ENCODE peak calls at places on chromosomes 6 and 20, in seven cellular contexts. One of them, this sample, is unnamed.

GRCh38 chr6:29797120-29797519 is 30.5 kb upstream of the HLA-G start:
- DNase-seq in stimulated activated CD8-positive, alpha-beta memory T cell treated with anti-CD3 and anti-CD28 coated beads, Interleukin-4, amount 100 ng/mL, for 48 hours: no peak
- DNase-seq in glutamatergic neuron: no peak
- DNase-seq in cardiac fibroblast: peak; percentile 61
- DNase-seq in iPS-NIHi11: no peak
- DNase-seq in iPS DF 6.9: no peak
- DNase-seq in iris pigment epithelial cell: peak; percentile 35
- DNase-seq in this sample: no peak

GRCh38 chr6:131258816-131259476 is 123.7 kb downstream of the AKAP7 start:
- DNase-seq in stimulated activated CD8-positive, alpha-beta memory T cell treated with anti-CD3 and anti-CD28 coated beads, Interleukin-4, amount 100 ng/mL, for 48 hours: no peak
- DNase-seq in iris pigment epithelial cell: peak; percentile 14
- DNase-seq in glutamatergic neuron: no peak
- DNase-seq in iPS DF 6.9: no peak
- DNase-seq in cardiac fibroblast: no peak
- DNase-seq in iPS-NIHi11: no peak
- DNase-seq in this sample: no peak

GRCh38 chr6:119350202-119351004 is 842 bp upstream of the MAN1A1 start:
- DNase-seq in cardiac fibroblast: peak; percentile 84
- DNase-seq in iPS DF 6.9: no peak
- DNase-seq in stimulated activated CD8-positive, alpha-beta memory T cell treated with anti-CD3 and anti-CD28 coated beads, Interleukin-4, amount 100 ng/mL, for 48 hours: peak; percentile 64
- DNase-seq in iris pigment epithelial cell: peak; percentile 81
- DNase-seq in iPS-NIHi11: no peak
- DNase-seq in glutamatergic neuron: no peak
- DNase-seq in this sample: peak; percentile 89

GRCh38 chr6:84921891-84922290 is 157.5 kb upstream of the TBX18 start:
- DNase-seq in iris pigment epithelial cell: peak; percentile 3
- DNase-seq in glutamatergic neuron: no peak
- DNase-seq in iPS DF 6.9: no peak
- DNase-seq in iPS-NIHi11: no peak
- DNase-seq in cardiac fibroblast: no peak
- DNase-seq in stimulated activated CD8-positive, alpha-beta memory T cell treated with anti-CD3 and anti-CD28 coated beads, Interleukin-4, amount 100 ng/mL, for 48 hours: no peak
- DNase-seq in this sample: no peak

GRCh38 chr20:38725458-38725958 is 1.2 kb downstream of the SLC32A1 start:
- DNase-seq in iris pigment epithelial cell: no peak
- DNase-seq in glutamatergic neuron: no peak
- DNase-seq in stimulated activated CD8-positive, alpha-beta memory T cell treated with anti-CD3 and anti-CD28 coated beads, Interleukin-4, amount 100 ng/mL, for 48 hours: no peak
- DNase-seq in cardiac fibroblast: no peak
- DNase-seq in iPS DF 6.9: no peak
- DNase-seq in iPS-NIHi11: no peak
- DNase-seq in this sample: no peak

GRCh38 chr6:54800201-54800600 is 46.4 kb upstream of the FAM83B start:
- DNase-seq in iPS-NIHi11: no peak
- DNase-seq in stimulated activated CD8-positive, alpha-beta memory T cell treated with anti-CD3 and anti-CD28 coated beads, Interleukin-4, amount 100 ng/mL, for 48 hours: no peak
- DNase-seq in iPS DF 6.9: no peak
- DNase-seq in iris pigment epithelial cell: no peak
- DNase-seq in glutamatergic neuron: no peak
- DNase-seq in cardiac fibroblast: no peak
- DNase-seq in this sample: no peak

GRCh38 chr20:3687655-3688054 is 5.8 kb upstream of the ADAM33 start:
- DNase-seq in iPS DF 6.9: no peak
- DNase-seq in cardiac fibroblast: peak; percentile 79
- DNase-seq in glutamatergic neuron: no peak
- DNase-seq in iPS-NIHi11: peak; percentile 77
- DNase-seq in iris pigment epithelial cell: peak; percentile 54
- DNase-seq in stimulated activated CD8-positive, alpha-beta memory T cell treated with anti-CD3 and anti-CD28 coated beads, Interleukin-4, amount 100 ng/mL, for 48 hours: no peak
- DNase-seq in this sample: no peak

GRCh38 chr6:168216741-168217140 is 102.8 kb downstream of the DACT2 start:
- DNase-seq in cardiac fibroblast: no peak
- DNase-seq in stimulated activated CD8-positive, alpha-beta memory T cell treated with anti-CD3 and anti-CD28 coated beads, Interleukin-4, amount 100 ng/mL, for 48 hours: no peak
- DNase-seq in iPS-NIHi11: no peak
- DNase-seq in iPS DF 6.9: no peak
- DNase-seq in glutamatergic neuron: no peak
- DNase-seq in iris pigment epithelial cell: no peak
- DNase-seq in this sample: no peak

GRCh38 chr6:93849857-93850256 is 430.5 kb upstream of the EPHA7 start:
- DNase-seq in iPS DF 6.9: no peak
- DNase-seq in iris pigment epithelial cell: peak; percentile 4
- DNase-seq in glutamatergic neuron: no peak
- DNase-seq in cardiac fibroblast: no peak
- DNase-seq in iPS-NIHi11: no peak
- DNase-seq in stimulated activated CD8-positive, alpha-beta memory T cell treated with anti-CD3 and anti-CD28 coated beads, Interleukin-4, amount 100 ng/mL, for 48 hours: no peak
- DNase-seq in this sample: no peak

GRCh38 chr20:56604690-56605089 is 24.4 kb upstream of the TFAP2C start:
- DNase-seq in cardiac fibroblast: no peak
- DNase-seq in stimulated activated CD8-positive, alpha-beta memory T cell treated with anti-CD3 and anti-CD28 coated beads, Interleukin-4, amount 100 ng/mL, for 48 hours: no peak
- DNase-seq in iris pigment epithelial cell: no peak
- DNase-seq in glutamatergic neuron: no peak
- DNase-seq in iPS-NIHi11: no peak
- DNase-seq in iPS DF 6.9: no peak
- DNase-seq in this sample: no peak

GRCh38 chr6:45836984-45837383 is 178.7 kb downstream of the CLIC5 start:
- DNase-seq in iris pigment epithelial cell: no peak
- DNase-seq in cardiac fibroblast: no peak
- DNase-seq in iPS-NIHi11: no peak
- DNase-seq in iPS DF 6.9: no peak
- DNase-seq in stimulated activated CD8-positive, alpha-beta memory T cell treated with anti-CD3 and anti-CD28 coated beads, Interleukin-4, amount 100 ng/mL, for 48 hours: no peak
- DNase-seq in glutamatergic neuron: no peak
- DNase-seq in this sample: no peak

GRCh38 chr20:6886065-6886729 is 118.7 kb downstream of the BMP2 start:
- DNase-seq in glutamatergic neuron: no peak
- DNase-seq in cardiac fibroblast: no peak
- DNase-seq in stimulated activated CD8-positive, alpha-beta memory T cell treated with anti-CD3 and anti-CD28 coated beads, Interleukin-4, amount 100 ng/mL, for 48 hours: no peak
- DNase-seq in iPS-NIHi11: peak; percentile 29
- DNase-seq in iris pigment epithelial cell: peak; percentile 8
- DNase-seq in iPS DF 6.9: no peak
- DNase-seq in this sample: no peak